ENCODE peak calls at places on chromosomes 6 and 20, in five cellular contexts. One of them, this sample, is unnamed.

GRCh38 chr6:166987930-166988329 is 11.3 kb upstream of the CEP43 start:
- DNase-seq in smooth muscle cell of the brain vasculature: no peak
- DNase-seq in progenitor cell of endocrine pancreas: no peak
- DNase-seq in stimulated activated CD4-positive, alpha-beta T cell treated with anti-CD3 and anti-CD28 coated beads, Interleukin-2, amount 100 ng/mL, for 48 hours: no peak
- DNase-seq in SIG-M5: no peak
- DNase-seq in this sample: no peak

GRCh38 chr20:18902181-18902725 is 88.7 kb downstream of the SCP2D1 start:
- DNase-seq in smooth muscle cell of the brain vasculature: no peak
- DNase-seq in progenitor cell of endocrine pancreas: no peak
- DNase-seq in stimulated activated CD4-positive, alpha-beta T cell treated with anti-CD3 and anti-CD28 coated beads, Interleukin-2, amount 100 ng/mL, for 48 hours: no peak
- DNase-seq in SIG-M5: no peak
- DNase-seq in this sample: no peak

GRCh38 chr20:17870063-17870740 is 98.4 kb downstream of the SNX5 start:
- DNase-seq in smooth muscle cell of the brain vasculature: no peak
- DNase-seq in progenitor cell of endocrine pancreas: no peak
- DNase-seq in stimulated activated CD4-positive, alpha-beta T cell treated with anti-CD3 and anti-CD28 coated beads, Interleukin-2, amount 100 ng/mL, for 48 hours: no peak
- DNase-seq in SIG-M5: no peak
- DNase-seq in this sample: no peak

GRCh38 chr6:134414793-134415192 is 96.9 kb upstream of the SGK1 start:
- DNase-seq in smooth muscle cell of the brain vasculature: no peak
- DNase-seq in progenitor cell of endocrine pancreas: no peak
- DNase-seq in stimulated activated CD4-positive, alpha-beta T cell treated with anti-CD3 and anti-CD28 coated beads, Interleukin-2, amount 100 ng/mL, for 48 hours: no peak
- DNase-seq in SIG-M5: no peak
- DNase-seq in this sample: no peak

GRCh38 chr6:131923356-131923755 is 27.8 kb downstream of the CCN2 start:
- DNase-seq in smooth muscle cell of the brain vasculature: no peak
- DNase-seq in progenitor cell of endocrine pancreas: peak; percentile 54
- DNase-seq in stimulated activated CD4-positive, alpha-beta T cell treated with anti-CD3 and anti-CD28 coated beads, Interleukin-2, amount 100 ng/mL, for 48 hours: peak; percentile 47
- DNase-seq in SIG-M5: no peak
- DNase-seq in this sample: peak; percentile 69

GRCh38 chr6:786946-787763 is 94.2 kb upstream of the EXOC2 start:
- DNase-seq in smooth muscle cell of the brain vasculature: no peak
- DNase-seq in progenitor cell of endocrine pancreas: no peak
- DNase-seq in stimulated activated CD4-positive, alpha-beta T cell treated with anti-CD3 and anti-CD28 coated beads, Interleukin-2, amount 100 ng/mL, for 48 hours: peak; percentile 24
- DNase-seq in SIG-M5: no peak
- DNase-seq in this sample: no peak

GRCh38 chr6:132300323-132300949 is 100.8 kb downstream of the MOXD1 start:
- DNase-seq in smooth muscle cell of the brain vasculature: no peak
- DNase-seq in progenitor cell of endocrine pancreas: no peak
- DNase-seq in stimulated activated CD4-positive, alpha-beta T cell treated with anti-CD3 and anti-CD28 coated beads, Interleukin-2, amount 100 ng/mL, for 48 hours: no peak
- DNase-seq in SIG-M5: no peak
- DNase-seq in this sample: no peak

GRCh38 chr6:118980063-118980462 is 45.1 kb upstream of the MCM9 start:
- DNase-seq in smooth muscle cell of the brain vasculature: no peak
- DNase-seq in progenitor cell of endocrine pancreas: no peak
- DNase-seq in stimulated activated CD4-positive, alpha-beta T cell treated with anti-CD3 and anti-CD28 coated beads, Interleukin-2, amount 100 ng/mL, for 48 hours: no peak
- DNase-seq in SIG-M5: no peak
- DNase-seq in this sample: no peak

GRCh38 chr20:43584448-43585138 is 6.1 kb upstream of the IFT52 start:
- DNase-seq in smooth muscle cell of the brain vasculature: no peak
- DNase-seq in progenitor cell of endocrine pancreas: no peak
- DNase-seq in stimulated activated CD4-positive, alpha-beta T cell treated with anti-CD3 and anti-CD28 coated beads, Interleukin-2, amount 100 ng/mL, for 48 hours: no peak
- DNase-seq in SIG-M5: no peak
- DNase-seq in this sample: no peak

GRCh38 chr20:46151936-46152335 is 33.8 kb downstream of the CD40 start:
- DNase-seq in smooth muscle cell of the brain vasculature: no peak
- DNase-seq in progenitor cell of endocrine pancreas: no peak
- DNase-seq in stimulated activated CD4-positive, alpha-beta T cell treated with anti-CD3 and anti-CD28 coated beads, Interleukin-2, amount 100 ng/mL, for 48 hours: peak; percentile 11
- DNase-seq in SIG-M5: no peak
- DNase-seq in this sample: no peak

GRCh38 chr6:36479256-36479655 is 36.5 kb downstream of the KCTD20 start:
- DNase-seq in smooth muscle cell of the brain vasculature: no peak
- DNase-seq in progenitor cell of endocrine pancreas: no peak
- DNase-seq in stimulated activated CD4-positive, alpha-beta T cell treated with anti-CD3 and anti-CD28 coated beads, Interleukin-2, amount 100 ng/mL, for 48 hours: no peak
- DNase-seq in SIG-M5: no peak
- DNase-seq in this sample: no peak

GRCh38 chr6:18211338-18211737 is 53.0 kb downstream of the DEK start:
- DNase-seq in smooth muscle cell of the brain vasculature: no peak
- DNase-seq in progenitor cell of endocrine pancreas: no peak
- DNase-seq in stimulated activated CD4-positive, alpha-beta T cell treated with anti-CD3 and anti-CD28 coated beads, Interleukin-2, amount 100 ng/mL, for 48 hours: peak; percentile 6
- DNase-seq in SIG-M5: no peak
- DNase-seq in this sample: no peak

GRCh38 chr6:89200706-89201215 is 16.4 kb downstream of the GABRR1 start:
- DNase-seq in smooth muscle cell of the brain vasculature: no peak
- DNase-seq in progenitor cell of endocrine pancreas: no peak
- DNase-seq in stimulated activated CD4-positive, alpha-beta T cell treated with anti-CD3 and anti-CD28 coated beads, Interleukin-2, amount 100 ng/mL, for 48 hours: no peak
- DNase-seq in SIG-M5: no peak
- DNase-seq in this sample: no peak

GRCh38 chr20:58131581-58132142 is 96.8 kb downstream of the ANKRD60 start:
- DNase-seq in smooth muscle cell of the brain vasculature: peak; percentile 82
- DNase-seq in progenitor cell of endocrine pancreas: no peak
- DNase-seq in stimulated activated CD4-positive, alpha-beta T cell treated with anti-CD3 and anti-CD28 coated beads, Interleukin-2, amount 100 ng/mL, for 48 hours: no peak
- DNase-seq in SIG-M5: no peak
- DNase-seq in this sample: peak; percentile 45

GRCh38 chr20:38395165-38395564 is 40.0 kb downstream of the SNHG17 start:
- DNase-seq in smooth muscle cell of the brain vasculature: no peak
- DNase-seq in progenitor cell of endocrine pancreas: no peak
- DNase-seq in stimulated activated CD4-positive, alpha-beta T cell treated with anti-CD3 and anti-CD28 coated beads, Interleukin-2, amount 100 ng/mL, for 48 hours: no peak
- DNase-seq in SIG-M5: no peak
- DNase-seq in this sample: no peak

GRCh38 chr20:9422335-9422734 is 92.1 kb upstream of the LAMP5 start:
- DNase-seq in smooth muscle cell of the brain vasculature: no peak
- DNase-seq in progenitor cell of endocrine pancreas: no peak
- DNase-seq in stimulated activated CD4-positive, alpha-beta T cell treated with anti-CD3 and anti-CD28 coated beads, Interleukin-2, amount 100 ng/mL, for 48 hours: no peak
- DNase-seq in SIG-M5: no peak
- DNase-seq in this sample: no peak

GRCh38 chr20:34171640-34172039 is 59.6 kb upstream of the EIF2S2 start:
- DNase-seq in smooth muscle cell of the brain vasculature: no peak
- DNase-seq in progenitor cell of endocrine pancreas: no peak
- DNase-seq in stimulated activated CD4-positive, alpha-beta T cell treated with anti-CD3 and anti-CD28 coated beads, Interleukin-2, amount 100 ng/mL, for 48 hours: no peak
- DNase-seq in SIG-M5: no peak
- DNase-seq in this sample: no peak

GRCh38 chr6:136201735-136202134 is 48.4 kb downstream of the MTFR2 start:
- DNase-seq in smooth muscle cell of the brain vasculature: no peak
- DNase-seq in progenitor cell of endocrine pancreas: no peak
- DNase-seq in stimulated activated CD4-positive, alpha-beta T cell treated with anti-CD3 and anti-CD28 coated beads, Interleukin-2, amount 100 ng/mL, for 48 hours: no peak
- DNase-seq in SIG-M5: no peak
- DNase-seq in this sample: no peak

GRCh38 chr6:158158748-158159147 is 9.3 kb downstream of the SERAC1 start:
- DNase-seq in smooth muscle cell of the brain vasculature: no peak
- DNase-seq in progenitor cell of endocrine pancreas: no peak
- DNase-seq in stimulated activated CD4-positive, alpha-beta T cell treated with anti-CD3 and anti-CD28 coated beads, Interleukin-2, amount 100 ng/mL, for 48 hours: no peak
- DNase-seq in SIG-M5: no peak
- DNase-seq in this sample: no peak

GRCh38 chr6:166924531-166924930 is 31.8 kb downstream of the RNASET2 start:
- DNase-seq in smooth muscle cell of the brain vasculature: no peak
- DNase-seq in progenitor cell of endocrine pancreas: no peak
- DNase-seq in stimulated activated CD4-positive, alpha-beta T cell treated with anti-CD3 and anti-CD28 coated beads, Interleukin-2, amount 100 ng/mL, for 48 hours: no peak
- DNase-seq in SIG-M5: no peak
- DNase-seq in this sample: no peak

GRCh38 chr20:63333241-63333836 is 27.8 kb downstream of the CHRNA4 start:
- DNase-seq in smooth muscle cell of the brain vasculature: no peak
- DNase-seq in progenitor cell of endocrine pancreas: no peak
- DNase-seq in stimulated activated CD4-positive, alpha-beta T cell treated with anti-CD3 and anti-CD28 coated beads, Interleukin-2, amount 100 ng/mL, for 48 hours: no peak
- DNase-seq in SIG-M5: no peak
- DNase-seq in this sample: no peak

GRCh38 chr6:110432285-110432899 is 17.0 kb upstream of the DDO start:
- DNase-seq in smooth muscle cell of the brain vasculature: no peak
- DNase-seq in progenitor cell of endocrine pancreas: no peak
- DNase-seq in stimulated activated CD4-positive, alpha-beta T cell treated with anti-CD3 and anti-CD28 coated beads, Interleukin-2, amount 100 ng/mL, for 48 hours: no peak
- DNase-seq in SIG-M5: no peak
- DNase-seq in this sample: no peak

GRCh38 chr6:24935753-24936152 is at the start of gene RIPOR2:
- DNase-seq in smooth muscle cell of the brain vasculature: no peak
- DNase-seq in progenitor cell of endocrine pancreas: no peak
- DNase-seq in stimulated activated CD4-positive, alpha-beta T cell treated with anti-CD3 and anti-CD28 coated beads, Interleukin-2, amount 100 ng/mL, for 48 hours: peak; percentile 50
- DNase-seq in SIG-M5: no peak
- DNase-seq in this sample: no peak